ENCODE peak calls at places on chromosomes 2 and 18, in nine cellular contexts. V is heart right ventricle, I is upper lobe of right lung, J is fibroblast of lung, T is heart left ventricle, B is tibial artery, O is Panc1, D is hepatocyte, X is kidney. N is an unnamed sample.

GRCh38 chr2:12397861-12398260 is 318.9 kb upstream of the TRIB2 start:
- DNase-seq in V (peak), I (no peak), J (no peak), T (peak), B (peak), O (no peak), D (no peak), X (no peak), N (no peak)

GRCh38 chr2:121140734-121141133 is 144.3 kb downstream of the TFCP2L1 start:
- DNase-seq in V (no peak), I (no peak), J (no peak), T (no peak), B (no peak), O (no peak), D (no peak), X (no peak), N (no peak)

GRCh38 chr2:219142329-219142728 is 18.3 kb downstream of the NHEJ1 start:
- DNase-seq in V (no peak), I (no peak), J (peak), T (no peak), B (peak), O (no peak), D (no peak), X (peak), N (no peak)

GRCh38 chr2:178072383-178073301 is at the start of gene PDE11A:
- DNase-seq in V (peak), I (peak), J (peak), T (peak), B (peak), O (no peak), D (peak), X (peak), N (peak)

GRCh38 chr2:150630587-150631235 is 143.2 kb upstream of the RND3 start:
- DNase-seq in V (no peak), I (no peak), J (peak), T (no peak), B (no peak), O (no peak), D (peak), X (no peak), N (no peak)

GRCh38 chr2:160290590-160290989 is 90.5 kb upstream of the ITGB6 start:
- DNase-seq in V (no peak), I (no peak), J (no peak), T (no peak), B (no peak), O (no peak), D (no peak), X (no peak), N (no peak)

GRCh38 chr2:170974304-170974993 is 45.4 kb downstream of the GORASP2 start:
- DNase-seq in V (no peak), I (no peak), J (peak), T (no peak), B (no peak), O (no peak), D (peak), X (no peak), N (no peak)

GRCh38 chr2:2839393-2840096 is 508.5 kb upstream of the MYT1L start:
- DNase-seq in V (no peak), I (no peak), J (no peak), T (no peak), B (no peak), O (no peak), D (no peak), X (no peak), N (no peak)

GRCh38 chr2:71827146-71827874 is 320.4 kb downstream of the CYP26B1 start:
- DNase-seq in V (no peak), I (no peak), J (no peak), T (no peak), B (no peak), O (no peak), D (no peak), X (no peak), N (no peak)

GRCh38 chr2:28117104-28117596 is 226.6 kb downstream of the BABAM2 start:
- DNase-seq in V (no peak), I (no peak), J (peak), T (no peak), B (no peak), O (no peak), D (peak), X (no peak), N (no peak)

GRCh38 chr2:42906557-42907380 is 114.4 kb upstream of the HAAO start:
- DNase-seq in V (peak), I (no peak), J (peak), T (peak), B (peak), O (no peak), D (peak), X (peak), N (peak)

GRCh38 chr2:165725421-165725820 is 68.6 kb downstream of the GALNT3 start:
- DNase-seq in V (no peak), I (no peak), J (peak), T (no peak), B (no peak), O (no peak), D (no peak), X (no peak), N (no peak)

GRCh38 chr2:176140520-176141317 is 10.6 kb upstream of the HOXD4 start:
- DNase-seq in V (peak), I (peak), J (peak), T (peak), B (peak), O (no peak), D (peak), X (peak), N (peak)

GRCh38 chr2:20135631-20136050 is 84.2 kb upstream of the LAPTM4A start:
- DNase-seq in V (peak), I (peak), J (peak), T (peak), B (peak), O (peak), D (peak), X (peak), N (peak)

GRCh38 chr2:9308186-9308955 is 101.8 kb downstream of the ASAP2 start:
- DNase-seq in V (no peak), I (no peak), J (peak), T (no peak), B (no peak), O (no peak), D (no peak), X (no peak), N (no peak)

GRCh38 chr2:171430516-171431410 is 3.0 kb downstream of the METTL8 start:
- DNase-seq in V (no peak), I (no peak), J (no peak), T (no peak), B (no peak), O (no peak), D (no peak), X (no peak), N (peak)

GRCh38 chr18:62365420-62365819 is 40.3 kb downstream of the TNFRSF11A start:
- DNase-seq in V (no peak), I (no peak), J (no peak), T (no peak), B (no peak), O (no peak), D (no peak), X (no peak), N (no peak)

GRCh38 chr2:236991874-236992273 is 93.8 kb upstream of the COPS8 start:
- DNase-seq in V (no peak), I (no peak), J (no peak), T (no peak), B (no peak), O (no peak), D (no peak), X (no peak), N (no peak)

GRCh38 chr2:203070615-203071547 is 56.2 kb downstream of the NBEAL1 start:
- DNase-seq in V (no peak), I (no peak), J (no peak), T (no peak), B (no peak), O (no peak), D (peak), X (no peak), N (no peak)

GRCh38 chr2:240137596-240138274 is 1.6 kb upstream of the COPS9 start:
- DNase-seq in V (no peak), I (peak), J (no peak), T (no peak), B (peak), O (no peak), D (no peak), X (peak), N (no peak)

GRCh38 chr2:127185093-127185492 is 35.0 kb downstream of the CYP27C1 start:
- DNase-seq in V (no peak), I (no peak), J (no peak), T (no peak), B (no peak), O (no peak), D (no peak), X (no peak), N (no peak)

GRCh38 chr2:200913654-200914053 is 24.5 kb downstream of the NIF3L1 start:
- DNase-seq in V (no peak), I (no peak), J (peak), T (no peak), B (no peak), O (no peak), D (no peak), X (no peak), N (no peak)

GRCh38 chr2:42645551-42645950 is 77.1 kb downstream of the MTA3 start:
- DNase-seq in V (no peak), I (no peak), J (peak), T (no peak), B (no peak), O (no peak), D (no peak), X (no peak), N (no peak)

GRCh38 chr2:43818761-43819160 is 19.9 kb downstream of the ABCG5 start:
- DNase-seq in V (no peak), I (no peak), J (peak), T (no peak), B (peak), O (no peak), D (peak), X (no peak), N (no peak)

GRCh38 chr18:8929381-8929780 is 173.1 kb upstream of the NDUFV2 start:
- DNase-seq in V (no peak), I (no peak), J (peak), T (no peak), B (no peak), O (no peak), D (no peak), X (no peak), N (no peak)

GRCh38 chr18:13431886-13432285 is 213.3 kb downstream of the LDLRAD4 start:
- DNase-seq in V (no peak), I (no peak), J (no peak), T (no peak), B (no peak), O (no peak), D (no peak), X (no peak), N (no peak)

GRCh38 chr2:5060956-5061355 is 631.2 kb upstream of the SOX11 start:
- DNase-seq in V (no peak), I (no peak), J (no peak), T (no peak), B (no peak), O (no peak), D (no peak), X (no peak), N (no peak)

GRCh38 chr2:171334171-171334570 is 99.6 kb downstream of the METTL8 start:
- DNase-seq in V (no peak), I (no peak), J (no peak), T (no peak), B (no peak), O (no peak), D (no peak), X (no peak), N (no peak)

GRCh38 chr2:119753041-119753929 is 6.4 kb upstream of the PTPN4 start:
- DNase-seq in V (no peak), I (no peak), J (peak), T (no peak), B (no peak), O (peak), D (peak), X (no peak), N (peak)

GRCh38 chr2:60553496-60553991 is at the start of gene BCL11A:
- DNase-seq in V (peak), I (peak), J (peak), T (peak), B (no peak), O (no peak), D (peak), X (peak), N (peak)

GRCh38 chr2:62774555-62775366 is 69.2 kb downstream of the EHBP1 start:
- DNase-seq in V (no peak), I (no peak), J (peak), T (no peak), B (no peak), O (peak), D (peak), X (no peak), N (no peak)

GRCh38 chr2:101882948-101883347 is 108.8 kb upstream of the IL1R2 start:
- DNase-seq in V (no peak), I (no peak), J (no peak), T (no peak), B (no peak), O (no peak), D (no peak), X (no peak), N (no peak)

GRCh38 chr2:33411765-33412164 is 64.7 kb upstream of the RASGRP3 start:
- DNase-seq in V (no peak), I (no peak), J (peak), T (no peak), B (no peak), O (no peak), D (peak), X (no peak), N (no peak)

GRCh38 chr2:113282747-113283533 is 4.2 kb upstream of the PAX8 start:
- DNase-seq in V (peak), I (peak), J (peak), T (peak), B (peak), O (no peak), D (peak), X (peak), N (peak)

GRCh38 chr2:26685943-26686839 is 6.3 kb upstream of the KCNK3 start:
- DNase-seq in V (no peak), I (no peak), J (no peak), T (no peak), B (no peak), O (no peak), D (peak), X (peak), N (peak)

GRCh38 chr2:39954346-39954745 is 175.3 kb upstream of the THUMPD2 start:
- DNase-seq in V (no peak), I (no peak), J (peak), T (no peak), B (no peak), O (no peak), D (no peak), X (no peak), N (no peak)

GRCh38 chr18:59921384-59921891 is 21.6 kb downstream of the PMAIP1 start:
- DNase-seq in V (no peak), I (no peak), J (peak), T (no peak), B (no peak), O (no peak), D (no peak), X (no peak), N (no peak)

GRCh38 chr2:26605969-26606846 is 35.0 kb downstream of the CIB4 start:
- DNase-seq in V (no peak), I (peak), J (no peak), T (no peak), B (no peak), O (no peak), D (no peak), X (no peak), N (peak)

DNA sequence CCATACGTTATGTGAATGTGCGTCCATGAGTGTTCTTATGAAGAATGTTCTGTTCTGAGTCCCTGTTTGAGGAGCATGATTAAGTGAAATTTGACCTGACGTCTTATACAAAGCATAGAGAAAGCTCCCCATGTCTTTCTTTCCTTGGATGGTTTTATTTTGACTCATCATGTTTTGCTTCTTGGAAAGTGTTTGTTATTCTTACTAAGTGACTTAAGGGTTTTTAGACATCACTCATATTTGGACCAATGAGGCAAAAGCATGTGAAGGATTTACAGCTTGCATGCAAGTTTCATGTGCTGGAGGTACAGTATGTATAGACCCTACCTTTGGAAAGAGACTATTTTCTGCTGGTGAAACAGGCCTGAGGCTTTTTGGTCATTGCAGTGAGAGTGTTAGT is 33.5 kb upstream of the ZEB2 start:
- DNase-seq in V (no peak), I (no peak), J (peak), T (no peak), B (no peak), O (no peak), D (no peak), X (no peak), N (no peak)
- H3K27ac ChIP-seq in V (no peak), I (no peak), J (no peak), T (no peak), B (no peak), O (no peak), D (no peak), X (no peak), N (no peak)

GRCh38 chr2:189171956-189172609 is 7.5 kb downstream of the COL5A2 start:
- DNase-seq in V (no peak), I (no peak), J (no peak), T (no peak), B (no peak), O (no peak), D (no peak), X (no peak), N (peak)
- TF ChIP-seq CTCF in V (no peak), I (no peak), J (no peak), T (no peak), B (peak), O (no peak), D (no peak), X (no peak), N (no peak)

GRCh38 chr2:48249093-48249492 is 280.9 kb upstream of the STON1 start:
- DNase-seq in V (peak), I (no peak), J (peak), T (no peak), B (no peak), O (peak), D (no peak), X (no peak), N (no peak)
- H3K4me3 ChIP-seq in V (no peak), I (no peak), J (peak), T (no peak), B (no peak), O (no peak), D (no peak), X (no peak), N (peak)

DNA sequence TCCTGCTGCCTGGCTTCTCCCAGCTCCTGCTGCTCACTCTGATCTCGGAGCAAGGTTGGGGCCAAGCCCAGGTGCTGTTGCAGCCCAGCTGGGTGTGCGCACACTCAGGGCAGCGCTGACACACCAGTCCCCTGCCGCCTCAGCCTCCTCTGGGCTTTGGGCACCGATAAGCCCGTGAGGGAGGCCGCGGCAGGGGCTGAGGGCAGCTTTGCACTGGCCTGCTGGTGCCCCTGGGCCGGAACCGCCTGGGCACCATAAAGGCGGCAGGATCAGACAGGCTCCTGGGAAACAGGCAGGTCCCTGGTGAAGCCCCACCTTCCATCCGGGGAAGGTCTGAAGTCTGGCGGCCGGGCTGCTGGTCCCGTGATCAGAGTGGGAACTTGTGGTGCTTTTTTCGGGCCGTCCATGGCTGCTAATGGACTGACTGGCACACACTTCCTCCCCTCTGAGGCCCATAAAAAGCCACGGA is 14.1 kb upstream of the EML6 start:
- DNase-seq in V (peak), I (peak), J (no peak), T (no peak), B (peak), O (no peak), D (peak), X (peak), N (no peak)
- H3K27ac ChIP-seq in V (no peak), I (no peak), J (no peak), T (peak), B (no peak), O (peak), D (peak), X (peak), N (no peak)

GRCh38 chr2:163877316-163877715 is 141.5 kb upstream of the FIGN start:
- DNase-seq in V (no peak), I (no peak), J (peak), T (no peak), B (no peak), O (no peak), D (no peak), X (no peak), N (no peak)

GRCh38 chr2:163884416-163884815 is 148.6 kb upstream of the FIGN start:
- DNase-seq in V (no peak), I (no peak), J (peak), T (no peak), B (no peak), O (no peak), D (no peak), X (no peak), N (no peak)

DNA sequence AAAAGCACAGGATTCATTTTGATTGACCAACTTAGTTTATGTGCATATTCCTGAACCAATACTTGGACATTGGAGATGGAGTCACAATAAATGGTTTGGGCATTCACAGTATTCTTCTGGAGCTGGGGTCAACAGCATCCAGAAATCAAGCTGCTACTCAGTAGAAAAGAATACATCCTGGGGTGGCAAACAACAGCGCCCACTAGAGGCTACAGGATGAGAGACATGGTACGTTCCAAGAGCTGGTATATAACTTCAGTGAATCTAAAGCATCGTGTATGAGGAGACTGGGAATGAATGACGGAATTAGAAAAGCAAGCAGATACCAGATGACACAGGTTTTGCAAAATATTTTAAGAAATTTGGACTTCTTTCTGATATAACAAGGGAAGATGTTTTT is 142.9 kb upstream of the FIGN start:
- DNase-seq in V (no peak), I (no peak), J (no peak), T (no peak), B (no peak), O (no peak), D (peak), X (no peak), N (peak)
- TF ChIP-seq CTCF in V (peak), I (peak), J (peak), T (no peak), B (no peak), O (peak), D (peak), X (peak), N (peak)

DNA sequence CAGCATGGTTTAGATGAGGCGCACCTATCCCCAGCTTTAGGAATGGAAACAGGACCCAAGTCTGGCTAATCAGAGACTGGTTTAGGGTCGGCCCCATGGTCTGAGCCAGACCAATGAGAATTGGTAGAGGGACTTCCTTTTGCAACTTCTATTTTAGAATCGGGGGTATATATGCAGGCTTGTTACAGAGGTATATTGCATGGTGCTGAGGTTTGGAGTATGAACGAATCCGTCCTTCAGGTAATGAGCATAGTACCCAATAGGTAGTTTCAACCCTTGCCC is 1.5 kb upstream of the BOLA3 start:
- DNase-seq in V (no peak), I (no peak), J (no peak), T (no peak), B (no peak), O (no peak), D (no peak), X (no peak), N (no peak)
- H3K4me3 ChIP-seq in V (no peak), I (no peak), J (no peak), T (no peak), B (no peak), O (no peak), D (no peak), X (no peak), N (no peak)

GRCh38 chr2:13714466-13714865 is 918.1 kb upstream of the LRATD1 start:
- DNase-seq in V (no peak), I (no peak), J (peak), T (no peak), B (no peak), O (no peak), D (no peak), X (no peak), N (no peak)

DNA sequence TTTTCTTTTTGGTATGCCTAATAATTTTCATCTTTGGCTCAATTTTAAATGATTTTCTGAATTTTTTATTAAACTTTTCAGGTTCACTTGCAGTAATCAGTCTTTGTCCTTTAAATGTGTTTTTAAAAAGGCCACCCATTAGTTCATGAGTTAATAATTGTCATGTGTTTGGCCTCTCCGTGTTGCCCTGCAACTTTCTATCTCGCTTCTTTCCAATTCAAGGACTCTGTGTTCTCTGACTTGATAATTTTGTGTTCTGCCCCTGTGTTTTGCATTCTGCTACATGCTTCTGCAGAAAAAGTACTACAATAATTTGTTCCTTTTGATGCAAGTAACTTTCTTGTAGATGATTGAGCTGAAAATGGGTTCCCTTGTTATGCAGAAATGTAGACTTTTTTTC is 921.4 kb upstream of the LRATD1 start:
- DNase-seq in V (no peak), I (no peak), J (no peak), T (no peak), B (no peak), O (no peak), D (no peak), X (no peak), N (no peak)
- H3K27ac ChIP-seq in V (no peak), I (no peak), J (no peak), T (no peak), B (no peak), O (no peak), D (no peak), X (no peak), N (no peak)

N was measured in WERI-Rb-1.